ENCODE peak calls at places on chromosomes 12 and 14, in seven cellular contexts. One of them, this sample, is unnamed.

GRCh38 chr12:22100952-22101748 is 55.1 kb downstream of the CMAS start:
- DNase-seq in H9: peak
- DNase-seq in H1: peak
- DNase-seq in mesenchymal stem cell: peak
- DNase-seq in mesendoderm: peak
- DNase-seq in neuronal stem cell: peak
- DNase-seq in IMR-90: peak
- DNase-seq in this sample: peak

GRCh38 chr14:69483765-69484443 is 624 bp upstream of the PLEKHD1 start:
- DNase-seq in H9: peak
- DNase-seq in H1: no peak
- DNase-seq in mesenchymal stem cell: peak
- DNase-seq in mesendoderm: peak
- DNase-seq in neuronal stem cell: peak
- DNase-seq in IMR-90: peak
- DNase-seq in this sample: no peak

GRCh38 chr14:65961004-65961403 is 525.2 kb upstream of the CCDC196 start:
- DNase-seq in H9: peak
- DNase-seq in H1: peak
- DNase-seq in mesenchymal stem cell: peak
- DNase-seq in mesendoderm: peak
- DNase-seq in neuronal stem cell: peak
- DNase-seq in IMR-90: peak
- DNase-seq in this sample: peak

GRCh38 chr12:85489194-85489593 is 209.2 kb downstream of the ALX1 start:
- DNase-seq in H9: no peak
- DNase-seq in H1: no peak
- DNase-seq in mesenchymal stem cell: no peak
- DNase-seq in mesendoderm: no peak
- DNase-seq in neuronal stem cell: no peak
- DNase-seq in IMR-90: no peak
- DNase-seq in this sample: no peak

GRCh38 chr14:90062852-90063539 is 1.2 kb downstream of the KCNK13 start:
- DNase-seq in H9: no peak
- DNase-seq in H1: peak
- DNase-seq in mesenchymal stem cell: no peak
- DNase-seq in mesendoderm: peak
- DNase-seq in neuronal stem cell: no peak
- DNase-seq in IMR-90: no peak
- DNase-seq in this sample: no peak

GRCh38 chr12:28500373-28501024 is 310.2 kb downstream of the CCDC91 start:
- DNase-seq in H9: no peak
- DNase-seq in H1: no peak
- DNase-seq in mesenchymal stem cell: no peak
- DNase-seq in mesendoderm: no peak
- DNase-seq in neuronal stem cell: no peak
- DNase-seq in IMR-90: peak
- DNase-seq in this sample: no peak

GRCh38 chr14:104865069-104865630 is at the start of gene CEP170B:
- DNase-seq in H9: peak
- DNase-seq in H1: no peak
- DNase-seq in mesenchymal stem cell: peak
- DNase-seq in mesendoderm: peak
- DNase-seq in neuronal stem cell: no peak
- DNase-seq in IMR-90: peak
- DNase-seq in this sample: peak

GRCh38 chr12:76943004-76943403 is 64.2 kb upstream of the CSRP2 start:
- DNase-seq in H9: no peak
- DNase-seq in H1: no peak
- DNase-seq in mesenchymal stem cell: no peak
- DNase-seq in mesendoderm: no peak
- DNase-seq in neuronal stem cell: no peak
- DNase-seq in IMR-90: no peak
- DNase-seq in this sample: no peak

GRCh38 chr14:93347850-93348249 is 868 bp downstream of the COX8C start:
- DNase-seq in H9: no peak
- DNase-seq in H1: no peak
- DNase-seq in mesenchymal stem cell: no peak
- DNase-seq in mesendoderm: no peak
- DNase-seq in neuronal stem cell: no peak
- DNase-seq in IMR-90: no peak
- DNase-seq in this sample: no peak

GRCh38 chr14:34301107-34301734 is 160.8 kb downstream of the SPTSSA start:
- DNase-seq in H9: no peak
- DNase-seq in H1: no peak
- DNase-seq in mesenchymal stem cell: peak
- DNase-seq in mesendoderm: peak
- DNase-seq in neuronal stem cell: peak
- DNase-seq in IMR-90: peak
- DNase-seq in this sample: peak

GRCh38 chr12:121438905-121439304 is 39.0 kb downstream of the RNF34 start:
- DNase-seq in H9: no peak
- DNase-seq in H1: no peak
- DNase-seq in mesenchymal stem cell: no peak
- DNase-seq in mesendoderm: no peak
- DNase-seq in neuronal stem cell: no peak
- DNase-seq in IMR-90: no peak
- DNase-seq in this sample: no peak

GRCh38 chr12:15274561-15274967 is 47.7 kb upstream of the PTPRO start:
- DNase-seq in H9: no peak
- DNase-seq in H1: no peak
- DNase-seq in mesenchymal stem cell: no peak
- DNase-seq in mesendoderm: no peak
- DNase-seq in neuronal stem cell: no peak
- DNase-seq in IMR-90: no peak
- DNase-seq in this sample: no peak

GRCh38 chr12:113007166-113007565 is 28.8 kb downstream of the OAS2 start:
- DNase-seq in H9: no peak
- DNase-seq in H1: no peak
- DNase-seq in mesenchymal stem cell: peak
- DNase-seq in mesendoderm: no peak
- DNase-seq in neuronal stem cell: no peak
- DNase-seq in IMR-90: peak
- DNase-seq in this sample: peak

GRCh38 chr12:53053223-53054111 is 3.6 kb downstream of the TNS2 start:
- DNase-seq in H9: peak
- DNase-seq in H1: peak
- DNase-seq in mesenchymal stem cell: peak
- DNase-seq in mesendoderm: peak
- DNase-seq in neuronal stem cell: no peak
- DNase-seq in IMR-90: no peak
- DNase-seq in this sample: peak

GRCh38 chr14:80585506-80585835 is 356.1 kb downstream of the CEP128 start:
- DNase-seq in H9: no peak
- DNase-seq in H1: no peak
- DNase-seq in mesenchymal stem cell: no peak
- DNase-seq in mesendoderm: no peak
- DNase-seq in neuronal stem cell: no peak
- DNase-seq in IMR-90: no peak
- DNase-seq in this sample: no peak

GRCh38 chr14:73789996-73790581 is 61.5 kb upstream of the PTGR2 start:
- DNase-seq in H9: no peak
- DNase-seq in H1: no peak
- DNase-seq in mesenchymal stem cell: peak
- DNase-seq in mesendoderm: no peak
- DNase-seq in neuronal stem cell: no peak
- DNase-seq in IMR-90: peak
- DNase-seq in this sample: no peak

GRCh38 chr12:106013941-106014340 is 124.8 kb downstream of the NUAK1 start:
- DNase-seq in H9: no peak
- DNase-seq in H1: no peak
- DNase-seq in mesenchymal stem cell: no peak
- DNase-seq in mesendoderm: no peak
- DNase-seq in neuronal stem cell: no peak
- DNase-seq in IMR-90: no peak
- DNase-seq in this sample: no peak

GRCh38 chr14:61749867-61750266 is 12.4 kb upstream of the SNAPC1 start:
- DNase-seq in H9: no peak
- DNase-seq in H1: no peak
- DNase-seq in mesenchymal stem cell: peak
- DNase-seq in mesendoderm: peak
- DNase-seq in neuronal stem cell: no peak
- DNase-seq in IMR-90: no peak
- DNase-seq in this sample: no peak

GRCh38 chr14:106822905-106823304 is 1296.5 kb downstream of the TMEM121 start:
- DNase-seq in H9: no peak
- DNase-seq in H1: no peak
- DNase-seq in mesenchymal stem cell: no peak
- DNase-seq in mesendoderm: no peak
- DNase-seq in neuronal stem cell: no peak
- DNase-seq in IMR-90: no peak
- DNase-seq in this sample: no peak

GRCh38 chr14:106823552-106823951 is 1297.2 kb downstream of the TMEM121 start:
- DNase-seq in H9: no peak
- DNase-seq in H1: no peak
- DNase-seq in mesenchymal stem cell: no peak
- DNase-seq in mesendoderm: no peak
- DNase-seq in neuronal stem cell: no peak
- DNase-seq in IMR-90: no peak
- DNase-seq in this sample: no peak

GRCh38 chr14:106821119-106821518 is 1294.7 kb downstream of the TMEM121 start:
- DNase-seq in H9: no peak
- DNase-seq in H1: no peak
- DNase-seq in mesenchymal stem cell: no peak
- DNase-seq in mesendoderm: no peak
- DNase-seq in neuronal stem cell: no peak
- DNase-seq in IMR-90: no peak
- DNase-seq in this sample: no peak

DNA sequence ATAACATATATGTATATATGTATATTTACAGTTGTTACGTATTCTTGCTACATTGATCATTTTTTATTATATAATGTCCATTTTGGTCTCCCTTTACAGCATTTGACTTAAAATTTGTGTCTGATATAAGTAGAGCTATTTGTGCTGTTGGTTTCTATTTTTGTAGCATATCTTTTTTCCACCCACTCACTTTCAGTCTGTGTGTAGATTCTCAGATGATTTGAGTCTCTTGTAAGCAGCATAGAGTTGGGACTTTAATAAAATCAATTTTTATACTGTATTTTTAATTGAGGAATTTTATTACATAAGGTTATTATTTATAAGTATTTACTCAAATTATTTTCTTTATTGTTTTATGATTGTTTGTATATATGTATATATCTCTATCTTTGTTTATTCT is 1293.7 kb downstream of the TMEM121 start:
- DNase-seq in H9: no peak
- DNase-seq in H1: no peak
- DNase-seq in mesenchymal stem cell: no peak
- DNase-seq in mesendoderm: no peak
- DNase-seq in neuronal stem cell: no peak
- DNase-seq in IMR-90: no peak
- DNase-seq in this sample: no peak
- H2BK120ac ChIP-seq in H9: no peak
- H2BK120ac ChIP-seq in H1: no peak
- H2BK120ac ChIP-seq in mesenchymal stem cell: no peak
- H2BK120ac ChIP-seq in mesendoderm: no peak
- H2BK120ac ChIP-seq in neuronal stem cell: no peak
- H2BK120ac ChIP-seq in IMR-90: no peak
- H2BK120ac ChIP-seq in this sample: no peak

GRCh38 chr12:11949738-11950403 is 120.9 kb upstream of the BCL2L14 start:
- DNase-seq in H9: no peak
- DNase-seq in H1: peak
- DNase-seq in mesenchymal stem cell: no peak
- DNase-seq in mesendoderm: no peak
- DNase-seq in neuronal stem cell: no peak
- DNase-seq in IMR-90: no peak
- DNase-seq in this sample: no peak

GRCh38 chr12:11954181-11954580 is 116.6 kb upstream of the BCL2L14 start:
- DNase-seq in H9: no peak
- DNase-seq in H1: no peak
- DNase-seq in mesenchymal stem cell: no peak
- DNase-seq in mesendoderm: no peak
- DNase-seq in neuronal stem cell: no peak
- DNase-seq in IMR-90: no peak
- DNase-seq in this sample: no peak

GRCh38 chr12:11958216-11959091 is 112.3 kb upstream of the BCL2L14 start:
- DNase-seq in H9: no peak
- DNase-seq in H1: peak
- DNase-seq in mesenchymal stem cell: peak
- DNase-seq in mesendoderm: peak
- DNase-seq in neuronal stem cell: no peak
- DNase-seq in IMR-90: peak
- DNase-seq in this sample: no peak

GRCh38 chr12:11951209-11951608 is 119.5 kb upstream of the BCL2L14 start:
- DNase-seq in H9: no peak
- DNase-seq in H1: no peak
- DNase-seq in mesenchymal stem cell: no peak
- DNase-seq in mesendoderm: no peak
- DNase-seq in neuronal stem cell: no peak
- DNase-seq in IMR-90: no peak
- DNase-seq in this sample: no peak

GRCh38 chr12:11953523-11953922 is 117.2 kb upstream of the BCL2L14 start:
- DNase-seq in H9: no peak
- DNase-seq in H1: no peak
- DNase-seq in mesenchymal stem cell: no peak
- DNase-seq in mesendoderm: no peak
- DNase-seq in neuronal stem cell: no peak
- DNase-seq in IMR-90: no peak
- DNase-seq in this sample: no peak
- H3K18ac ChIP-seq in H9: no peak
- H3K18ac ChIP-seq in H1: no peak
- H3K18ac ChIP-seq in mesenchymal stem cell: no peak
- H3K18ac ChIP-seq in mesendoderm: no peak
- H3K18ac ChIP-seq in neuronal stem cell: no peak
- H3K18ac ChIP-seq in IMR-90: no peak
- H3K18ac ChIP-seq in this sample: no peak

DNA sequence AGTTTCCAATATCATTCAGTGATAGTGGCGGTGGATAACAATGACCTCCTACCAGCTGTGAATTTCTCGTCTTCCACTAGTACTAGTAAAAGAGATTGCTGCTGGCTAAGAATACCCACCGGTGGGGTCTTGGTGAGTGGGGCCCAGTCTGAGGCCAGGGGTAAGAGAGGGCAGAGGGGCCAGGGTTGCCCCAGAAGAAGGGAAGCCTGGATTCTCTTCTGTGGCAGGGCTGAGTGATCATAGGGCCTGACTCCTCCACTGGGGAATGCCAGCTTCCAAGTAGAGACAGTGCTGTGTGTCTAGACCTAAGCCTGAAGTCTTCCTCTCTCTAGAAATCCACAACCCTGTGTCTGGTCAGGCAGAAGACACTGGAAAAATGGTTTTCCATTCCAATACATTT is 5.8 kb upstream of the TMEM63C start:
- DNase-seq in H9: no peak
- DNase-seq in H1: no peak
- DNase-seq in mesenchymal stem cell: no peak
- DNase-seq in mesendoderm: no peak
- DNase-seq in neuronal stem cell: no peak
- DNase-seq in IMR-90: no peak
- DNase-seq in this sample: no peak
- H2BK120ac ChIP-seq in H9: no peak
- H2BK120ac ChIP-seq in H1: no peak
- H2BK120ac ChIP-seq in mesenchymal stem cell: no peak
- H2BK120ac ChIP-seq in mesendoderm: no peak
- H2BK120ac ChIP-seq in neuronal stem cell: no peak
- H2BK120ac ChIP-seq in IMR-90: no peak
- H2BK120ac ChIP-seq in this sample: no peak

DNA sequence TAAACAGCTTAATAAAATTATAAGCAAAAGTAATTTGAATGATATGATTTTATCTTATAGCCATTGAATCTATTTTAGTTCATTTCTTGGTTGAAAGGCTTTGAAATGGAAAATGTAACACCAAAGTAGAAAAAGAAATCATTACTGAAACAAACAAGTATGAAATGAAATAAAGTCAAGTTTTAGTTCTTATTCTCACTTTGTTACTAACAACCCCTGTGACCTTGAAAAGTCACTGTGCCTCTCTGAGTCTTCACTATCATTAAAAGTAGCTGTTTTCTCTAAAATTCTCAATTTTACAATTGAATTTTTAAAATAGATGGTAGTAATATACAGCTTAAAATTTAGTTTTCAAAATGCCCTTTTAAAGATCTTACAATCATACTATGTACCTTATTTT is 32.4 kb upstream of the SLC17A8 start:
- DNase-seq in H9: no peak
- DNase-seq in H1: no peak
- DNase-seq in mesenchymal stem cell: no peak
- DNase-seq in mesendoderm: no peak
- DNase-seq in neuronal stem cell: no peak
- DNase-seq in IMR-90: no peak
- DNase-seq in this sample: no peak
- H3K18ac ChIP-seq in H9: no peak
- H3K18ac ChIP-seq in H1: no peak
- H3K18ac ChIP-seq in mesenchymal stem cell: no peak
- H3K18ac ChIP-seq in mesendoderm: no peak
- H3K18ac ChIP-seq in neuronal stem cell: no peak
- H3K18ac ChIP-seq in IMR-90: no peak
- H3K18ac ChIP-seq in this sample: no peak

This sample was measured in trophoblast cell.